ENCODE peak calls at places on chromosomes 7 and 10, in six cellular contexts. C, P, A, Q, N and D are unnamed samples. For H3K9me3, the result is how much of the 10 kb centered on the place peaks cover.

GRCh38 chr10:88097092-88097894 is 233.9 kb downstream of the PTEN start:
- DNase-seq in N (peak), P (no peak), A (no peak), C (no peak), Q (no peak), D (no peak)

GRCh38 chr10:32982293-32982709 is 24.3 kb upstream of the ITGB1 start:
- DNase-seq in Q (no peak), C (no peak), P (peak), N (peak), A (no peak), D (no peak)

GRCh38 chr10:71834343-71834674 is 16.7 kb downstream of the PSAP start:
- DNase-seq in C (no peak), P (no peak), N (no peak), A (no peak), Q (no peak), D (no peak)

GRCh38 chr7:130917669-130918128 is 183.7 kb upstream of the KLF14 start:
- DNase-seq in C (peak), Q (no peak), N (peak), A (no peak), P (no peak), D (no peak)

GRCh38 chr10:127787873-127788272 is 50.9 kb downstream of the FOXI2 start:
- DNase-seq in P (no peak), C (no peak), Q (no peak), N (no peak), A (no peak), D (no peak)

GRCh38 chr10:32056136-32057040 is at the start of gene KIF5B:
- DNase-seq in C (no peak), P (peak), N (peak), A (peak), Q (peak), D (peak)

GRCh38 chr7:151899513-151900360 is 22.8 kb upstream of the PRKAG2 start:
- DNase-seq in P (no peak), A (no peak), Q (no peak), N (no peak), C (no peak), D (no peak)

GRCh38 chr7:129914536-129915272 is 38.1 kb downstream of the UBE2H start:
- DNase-seq in Q (no peak), C (no peak), N (no peak), A (no peak), P (no peak), D (no peak)

GRCh38 chr7:3861941-3862340 is 560.9 kb downstream of the SDK1 start:
- DNase-seq in A (peak), Q (no peak), C (peak), N (peak), P (peak), D (no peak)

GRCh38 chr7:44277851-44278250 is 47.5 kb downstream of the CAMK2B start:
- DNase-seq in A (no peak), N (peak), C (no peak), Q (no peak), P (no peak), D (no peak)

GRCh38 chr7:33444501-33444900 is 315.1 kb downstream of the BBS9 start:
- DNase-seq in P (no peak), A (no peak), Q (no peak), N (peak), C (no peak), D (no peak)

GRCh38 chr7:28705350-28705749 is 252.8 kb downstream of the TRIL start:
- DNase-seq in Q (no peak), A (peak), C (no peak), P (no peak), N (no peak), D (no peak)

GRCh38 chr7:51139796-51140195 is 176.8 kb downstream of the COBL start:
- DNase-seq in C (no peak), Q (no peak), P (peak), N (no peak), A (no peak), D (no peak)

GRCh38 chr10:69703766-69704191 is 73.7 kb downstream of the FAM241B start:
- DNase-seq in C (no peak), Q (peak), N (peak), P (peak), A (no peak), D (no peak)

GRCh38 chr7:82444220-82445049 is 858 bp upstream of the CACNA2D1 start:
- DNase-seq in C (no peak), N (no peak), Q (no peak), P (peak), A (no peak), D (no peak)

GRCh38 chr7:107463139-107464078 is 6.4 kb upstream of the GPR22 start:
- DNase-seq in A (peak), Q (peak), N (peak), C (peak), P (peak), D (peak)

GRCh38 chr10:124248646-124249045 is 155.2 kb upstream of the CHST15 start:
- DNase-seq in C (no peak), Q (no peak), A (no peak), P (no peak), N (no peak), D (no peak)

GRCh38 chr10:37831495-37832333 is 25.7 kb downstream of the ZNF248 start:
- DNase-seq in P (no peak), N (no peak), C (no peak), A (no peak), Q (no peak), D (no peak)

GRCh38 chr10:52226448-52226847 is 87.6 kb upstream of the DKK1 start:
- DNase-seq in C (no peak), Q (no peak), P (peak), N (peak), A (no peak), D (no peak)

GRCh38 chr7:42080831-42081230 is 156.2 kb downstream of the GLI3 start:
- DNase-seq in C (no peak), N (peak), P (no peak), A (no peak), Q (no peak), D (no peak)

GRCh38 chr7:55778631-55779030 is 83.9 kb downstream of the SEPTIN14 start:
- DNase-seq in Q (peak), N (no peak), P (no peak), C (no peak), A (no peak), D (no peak)

GRCh38 chr10:28020993-28021982 is 22.4 kb upstream of the ODAD2 start:
- DNase-seq in N (no peak), P (no peak), Q (no peak), A (no peak), C (no peak), D (no peak)

GRCh38 chr10:91762878-91763277 is 35.3 kb upstream of the TNKS2 start:
- DNase-seq in Q (no peak), C (no peak), A (no peak), P (no peak), N (no peak), D (no peak)

GRCh38 chr10:54800677-54801480 is at the start of gene PCDH15:
- DNase-seq in Q (no peak), C (no peak), N (peak), A (peak), P (peak), D (no peak)

GRCh38 chr7:52723606-52724005 is 311.8 kb upstream of the POM121L12 start:
- DNase-seq in P (no peak), A (no peak), C (no peak), N (no peak), Q (no peak), D (no peak)

GRCh38 chr7:44240983-44241510 is 40.3 kb downstream of the YKT6 start:
- DNase-seq in P (peak), N (peak), A (peak), C (peak), Q (peak), D (peak)

GRCh38 chr10:125217986-125218675 is 57.8 kb upstream of the CTBP2 start:
- DNase-seq in P (no peak), A (no peak), N (no peak), Q (peak), C (no peak), D (no peak)

GRCh38 chr7:20236790-20237189 is 19.6 kb upstream of the MACC1 start:
- DNase-seq in P (peak), Q (no peak), A (no peak), N (no peak), C (no peak), D (no peak)

GRCh38 chr10:114708717-114709352 is 50.8 kb upstream of the ABLIM1 start:
- DNase-seq in N (peak), P (peak), C (no peak), Q (peak), A (no peak), D (no peak)

GRCh38 chr7:96304573-96304972 is 17.3 kb downstream of the SLC25A13 start:
- DNase-seq in Q (no peak), C (no peak), A (no peak), P (peak), N (no peak), D (no peak)
- H3K9ac ChIP-seq in Q (no peak), C (no peak), A (no peak), P (peak), N (no peak), D (no peak)

DNA sequence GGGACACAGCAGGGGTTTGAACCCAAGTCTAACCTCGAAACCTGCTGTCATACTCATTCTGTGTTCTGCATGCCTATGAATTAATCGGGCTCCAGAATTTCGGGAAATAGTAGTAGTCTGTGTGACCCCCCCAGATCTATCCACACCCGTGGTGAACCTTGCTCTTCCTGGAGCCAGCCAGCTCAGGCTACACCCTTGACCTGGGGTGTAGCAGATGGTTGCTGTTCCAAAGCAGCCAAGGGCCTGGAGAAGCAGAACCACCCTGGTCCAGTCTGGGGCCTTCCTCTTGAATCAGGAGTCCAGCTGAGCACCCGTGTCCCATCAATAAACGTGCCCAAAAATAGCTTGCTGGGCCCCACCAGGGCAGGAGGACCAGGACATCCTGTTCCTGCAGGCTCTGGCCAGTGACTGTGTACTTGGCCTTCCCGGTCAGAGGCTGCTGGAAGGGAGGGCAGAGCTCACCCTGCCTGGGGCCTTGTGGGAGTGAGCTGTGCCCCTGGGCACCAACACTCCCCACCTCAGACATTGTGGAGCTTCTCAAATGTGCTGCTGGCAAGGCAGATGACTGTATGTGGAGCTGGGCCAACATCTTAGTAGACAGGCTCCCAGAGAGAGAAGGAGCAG is 101.2 kb upstream of the ZNF716 start:
- DNase-seq in C (no peak), P (no peak), Q (no peak), N (no peak), A (no peak), D (no peak)
- H3K9me3 ChIP-seq in C (under half), P (half or more), Q (under half), N (under half), A (under half), D (under half)

GRCh38 chr10:117163061-117163953 is 25.2 kb upstream of the VAX1 start:
- DNase-seq in C (no peak), P (no peak), Q (no peak), N (no peak), A (no peak), D (no peak)

GRCh38 chr10:117163954-117164292 is 25.9 kb upstream of the VAX1 start:
- DNase-seq in N (no peak), A (no peak), P (no peak), C (no peak), Q (no peak), D (no peak)

GRCh38 chr10:117165557-117166419 is 27.7 kb upstream of the VAX1 start:
- DNase-seq in A (no peak), Q (peak), C (no peak), N (peak), P (peak), D (no peak)

GRCh38 chr10:117166420-117167345 is 28.6 kb upstream of the VAX1 start:
- DNase-seq in A (no peak), C (no peak), Q (no peak), P (peak), N (no peak), D (no peak)

GRCh38 chr10:117164878-117165556 is 26.9 kb upstream of the VAX1 start:
- DNase-seq in Q (no peak), A (no peak), P (no peak), N (no peak), C (no peak), D (no peak)
- TF ChIP-seq EZH2 in Q (no peak), A (no peak), P (peak), N (peak), C (no peak), D (no peak)

GRCh38 chr7:45564886-45565455 is 9.2 kb upstream of the ADCY1 start:
- DNase-seq in N (no peak), C (no peak), Q (no peak), P (no peak), A (no peak), D (no peak)
- H3K9ac ChIP-seq in N (no peak), C (no peak), Q (no peak), P (no peak), A (no peak), D (no peak)

GRCh38 chr7:57641521-57642067 is 191.6 kb downstream of the ZNF716 start:
- DNase-seq in N (no peak), Q (no peak), A (no peak), P (no peak), C (no peak), D (no peak)

GRCh38 chr7:57646219-57646900 is 196.4 kb downstream of the ZNF716 start:
- DNase-seq in N (no peak), A (no peak), C (no peak), P (no peak), Q (no peak), D (no peak)

GRCh38 chr7:57646901-57647246 is 196.9 kb downstream of the ZNF716 start:
- DNase-seq in A (no peak), P (no peak), Q (no peak), N (no peak), C (no peak), D (no peak)

GRCh38 chr7:57638651-57639050 is 188.7 kb downstream of the ZNF716 start:
- DNase-seq in Q (no peak), C (no peak), N (no peak), P (no peak), A (no peak), D (no peak)

DNA sequence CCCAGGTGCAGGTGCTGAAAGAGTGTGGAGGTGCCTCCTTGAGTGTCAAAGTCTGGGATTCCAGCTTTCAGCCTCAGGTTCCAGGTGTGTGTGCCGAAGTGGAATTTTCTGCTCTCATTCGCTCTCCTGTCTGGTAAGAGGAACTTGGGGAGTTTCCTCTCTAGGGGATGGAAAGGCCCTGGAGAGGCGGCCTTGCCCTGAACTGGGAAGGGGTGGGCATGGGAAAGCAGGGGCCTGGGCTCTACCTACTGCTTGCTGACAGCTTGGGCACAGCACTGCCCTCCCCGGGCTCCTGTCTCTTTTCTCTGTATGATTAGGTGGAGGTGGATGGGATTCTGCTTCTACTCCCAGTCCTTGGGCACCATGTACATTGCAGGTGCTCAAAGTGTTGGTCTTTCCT is 192.8 kb downstream of the ZNF716 start:
- DNase-seq in A (no peak), C (no peak), Q (no peak), N (no peak), P (no peak), D (no peak)
- H3K9me3 ChIP-seq in A (under half), C (under half), Q (under half), N (under half), P (under half), D (under half)

GRCh38 chr10:98030991-98031431 is 590 bp upstream of the CRTAC1 start:
- DNase-seq in N (no peak), Q (no peak), C (no peak), P (no peak), A (no peak), D (no peak)
- TF ChIP-seq EZH2 in N (peak), Q (no peak), C (no peak), P (peak), A (no peak), D (no peak)

DNA sequence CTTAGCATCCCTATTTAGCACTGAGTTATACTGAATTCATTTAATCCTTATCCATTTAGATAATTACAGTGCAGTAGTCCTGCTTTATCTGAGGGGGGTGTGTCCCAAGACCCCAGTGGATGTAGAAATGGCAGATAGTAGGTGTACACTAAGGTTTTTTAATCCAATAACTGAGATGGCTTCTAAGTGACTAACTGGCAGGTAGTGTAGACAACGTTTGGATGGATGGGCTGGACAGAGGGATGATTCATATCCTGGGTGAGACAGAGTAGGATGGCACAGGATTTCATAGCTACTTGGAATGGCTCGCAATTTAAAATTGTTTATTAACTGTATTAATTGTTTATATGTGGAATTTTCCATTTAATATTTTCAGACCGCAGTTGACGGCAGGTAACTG is 295.6 kb downstream of the CCDC3 start:
- DNase-seq in Q (no peak), N (no peak), P (peak), C (no peak), A (no peak), D (no peak)
- H3K9ac ChIP-seq in Q (no peak), N (no peak), P (no peak), C (no peak), A (no peak), D (no peak)

GRCh38 chr7:145184956-145185355 is 349.1 kb upstream of the TPK1 start:
- DNase-seq in P (no peak), Q (no peak), C (no peak), N (no peak), A (no peak), D (no peak)
- H3K9me3 ChIP-seq in P (under half), Q (under half), C (under half), N (under half), A (under half), D (under half)

GRCh38 chr10:132036887-132037675 is 28.7 kb upstream of the JAKMIP3 start:
- DNase-seq in Q (no peak), A (no peak), P (no peak), N (no peak), C (no peak), D (no peak)
- TF ChIP-seq EZH2 in Q (no peak), A (no peak), P (peak), N (peak), C (peak), D (no peak)

GRCh38 chr10:110704070-110704469 is 59.9 kb downstream of the RBM20 start:
- DNase-seq in C (no peak), A (no peak), N (no peak), P (no peak), Q (no peak), D (no peak)

GRCh38 chr10:110708776-110709443 is 64.8 kb downstream of the RBM20 start:
- DNase-seq in A (no peak), C (no peak), P (no peak), Q (no peak), N (no peak), D (no peak)

GRCh38 chr10:110704906-110705476 is 60.9 kb downstream of the RBM20 start:
- DNase-seq in P (no peak), C (no peak), A (no peak), Q (no peak), N (no peak), D (no peak)

GRCh38 chr10:110709444-110709828 is 65.3 kb downstream of the RBM20 start:
- DNase-seq in P (no peak), C (no peak), Q (no peak), N (no peak), A (no peak), D (no peak)

DNA sequence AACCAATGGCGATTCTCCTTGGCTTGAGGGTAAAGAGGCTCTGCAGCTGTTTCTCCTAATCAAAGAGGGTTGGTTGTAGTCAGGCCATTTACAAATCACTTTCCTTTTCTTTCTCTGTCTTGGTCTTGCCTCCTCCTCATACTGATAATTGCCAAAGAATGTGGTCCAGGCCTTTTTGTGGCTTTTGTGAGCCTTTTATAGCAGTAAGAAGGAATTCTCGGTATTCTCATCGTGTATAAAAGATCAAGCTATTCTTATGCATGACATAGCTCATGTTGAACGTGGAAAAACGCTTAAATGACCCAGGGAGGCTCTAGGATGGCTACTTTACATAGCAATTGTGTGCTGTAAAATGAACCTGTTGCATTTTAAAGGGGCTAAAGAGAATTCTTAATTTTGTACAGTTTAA is 62.6 kb downstream of the RBM20 start:
- DNase-seq in P (peak), Q (peak), C (no peak), N (peak), A (no peak), D (no peak)
- H3K9ac ChIP-seq in P (no peak), Q (no peak), C (no peak), N (no peak), A (no peak), D (no peak)